ENCODE peak calls at places on chromosomes 13 and 19, in nine cellular contexts. G, W, Z, O, L, N, S, R and E are unnamed samples. For H3K36me3, the result is how much of the 10 kb centered on the place peaks cover.

GRCh38 chr19:50242586-50242985 is 39.2 kb downstream of the MYH14 start:
- DNase-seq in R (no peak), L (no peak), N (no peak), O (no peak), Z (no peak), W (peak), G (no peak), S (no peak), E (no peak)

GRCh38 chr19:12801466-12802266 is at the start of the genes PRDX2 and THSD8:
- DNase-seq in R (peak), L (peak), O (peak), W (peak), G (peak), Z (peak), S (peak), N (no peak), E (peak)

GRCh38 chr19:16225279-16226183 is 27.8 kb downstream of the AP1M1 start:
- DNase-seq in W (no peak), Z (no peak), R (no peak), G (no peak), N (no peak), L (no peak), S (no peak), O (no peak), E (no peak)

GRCh38 chr13:112670864-112671263 is 19.0 kb upstream of the ATP11A start:
- DNase-seq in R (no peak), G (no peak), S (no peak), Z (no peak), O (no peak), N (no peak), W (no peak), L (no peak), E (no peak)

GRCh38 chr19:49362926-49363264 is 679 bp upstream of the TEAD2 start:
- DNase-seq in Z (peak), G (peak), N (no peak), O (peak), R (no peak), W (peak), L (no peak), S (peak), E (peak)

GRCh38 chr19:41321204-41321599 is 11.2 kb downstream of the CCDC97 start:
- DNase-seq in L (no peak), W (no peak), Z (no peak), S (no peak), O (no peak), R (no peak), G (no peak), N (no peak), E (no peak)

GRCh38 chr19:584240-585001 is 5.3 kb upstream of the HCN2 start:
- DNase-seq in L (peak), R (peak), S (peak), W (peak), G (peak), Z (peak), O (no peak), N (no peak), E (peak)

GRCh38 chr13:25608181-25608580 is 236.4 kb downstream of the ATP8A2 start:
- DNase-seq in S (no peak), W (no peak), O (no peak), N (no peak), R (no peak), Z (no peak), G (no peak), L (no peak), E (no peak)

GRCh38 chr13:100125946-100126345 is 37.1 kb downstream of the PCCA start:
- DNase-seq in L (no peak), N (no peak), G (no peak), Z (no peak), O (no peak), R (no peak), W (no peak), S (no peak), E (no peak)

GRCh38 chr13:40391788-40392187 is 274.7 kb downstream of the FOXO1 start:
- DNase-seq in G (no peak), S (no peak), R (no peak), Z (no peak), L (no peak), N (no peak), O (no peak), W (no peak), E (no peak)

GRCh38 chr13:29589967-29590366 is 5.5 kb downstream of the SLC7A1 start:
- DNase-seq in O (no peak), W (no peak), G (no peak), Z (no peak), R (no peak), S (no peak), L (no peak), N (no peak), E (no peak)

GRCh38 chr19:10404888-10405808 is 1.8 kb upstream of the CDC37 start:
- DNase-seq in Z (no peak), G (no peak), N (no peak), S (no peak), R (peak), L (no peak), O (no peak), W (no peak), E (no peak)

GRCh38 chr13:51764184-51765141 is 39.5 kb downstream of the DHRS12 start:
- DNase-seq in Z (no peak), G (peak), N (peak), R (peak), W (peak), S (peak), L (peak), O (peak), E (peak)

GRCh38 chr13:30818323-30818960 is 83.1 kb downstream of the ALOX5AP start:
- DNase-seq in N (no peak), S (no peak), G (no peak), R (no peak), L (no peak), O (no peak), W (peak), Z (no peak), E (no peak)

GRCh38 chr19:38667552-38668205 is 20.2 kb downstream of the ACTN4 start:
- DNase-seq in L (no peak), W (no peak), O (no peak), S (no peak), G (no peak), R (no peak), Z (no peak), N (no peak), E (no peak)

GRCh38 chr13:39016789-39017188 is 21.1 kb downstream of the PROSER1 start:
- DNase-seq in W (peak), Z (no peak), R (no peak), O (no peak), N (no peak), S (peak), L (no peak), G (no peak), E (no peak)

GRCh38 chr13:32010137-32010536 is 21.4 kb upstream of the FRY start:
- DNase-seq in G (no peak), Z (no peak), W (no peak), R (no peak), O (no peak), S (no peak), N (no peak), L (no peak), E (no peak)

GRCh38 chr19:14418743-14419037 is 451 bp downstream of the DDX39A start:
- DNase-seq in W (no peak), R (no peak), G (no peak), L (no peak), N (no peak), S (no peak), O (no peak), Z (no peak), E (no peak)

GRCh38 chr13:113796211-113796875 is 37.3 kb downstream of the TMEM255B start:
- DNase-seq in O (no peak), W (no peak), S (no peak), R (no peak), L (no peak), N (no peak), G (no peak), Z (no peak), E (no peak)

GRCh38 chr13:95656386-95657015 is 12.0 kb upstream of the DZIP1 start:
- DNase-seq in N (no peak), G (no peak), W (peak), S (no peak), O (no peak), R (no peak), Z (no peak), L (no peak), E (no peak)

GRCh38 chr13:48231948-48232347 is 1.1 kb upstream of the ITM2B start:
- DNase-seq in N (no peak), Z (no peak), S (no peak), R (no peak), L (no peak), O (no peak), G (no peak), W (no peak), E (no peak)

GRCh38 chr19:38665950-38666661 is 18.7 kb downstream of the ACTN4 start:
- DNase-seq in R (no peak), W (peak), L (no peak), N (no peak), O (peak), Z (peak), G (peak), S (peak), E (peak)

GRCh38 chr19:54425382-54425723 is 10.1 kb downstream of the TTYH1 start:
- DNase-seq in Z (no peak), G (no peak), O (no peak), S (no peak), W (no peak), R (no peak), L (no peak), N (no peak), E (no peak)

GRCh38 chr13:35818577-35819165 is 312.5 kb downstream of the DCLK1 start:
- DNase-seq in G (no peak), Z (no peak), R (no peak), W (peak), S (no peak), L (no peak), O (no peak), N (no peak), E (no peak)

GRCh38 chr19:2042485-2043268 is 8.4 kb downstream of the MKNK2 start:
- DNase-seq in S (peak), Z (peak), N (no peak), G (no peak), W (peak), R (no peak), O (no peak), L (no peak), E (peak)
- H3K4me3 ChIP-seq in S (peak), Z (peak), N (peak), G (no peak), W (peak), R (peak), O (peak), L (peak), E (no peak)

DNA sequence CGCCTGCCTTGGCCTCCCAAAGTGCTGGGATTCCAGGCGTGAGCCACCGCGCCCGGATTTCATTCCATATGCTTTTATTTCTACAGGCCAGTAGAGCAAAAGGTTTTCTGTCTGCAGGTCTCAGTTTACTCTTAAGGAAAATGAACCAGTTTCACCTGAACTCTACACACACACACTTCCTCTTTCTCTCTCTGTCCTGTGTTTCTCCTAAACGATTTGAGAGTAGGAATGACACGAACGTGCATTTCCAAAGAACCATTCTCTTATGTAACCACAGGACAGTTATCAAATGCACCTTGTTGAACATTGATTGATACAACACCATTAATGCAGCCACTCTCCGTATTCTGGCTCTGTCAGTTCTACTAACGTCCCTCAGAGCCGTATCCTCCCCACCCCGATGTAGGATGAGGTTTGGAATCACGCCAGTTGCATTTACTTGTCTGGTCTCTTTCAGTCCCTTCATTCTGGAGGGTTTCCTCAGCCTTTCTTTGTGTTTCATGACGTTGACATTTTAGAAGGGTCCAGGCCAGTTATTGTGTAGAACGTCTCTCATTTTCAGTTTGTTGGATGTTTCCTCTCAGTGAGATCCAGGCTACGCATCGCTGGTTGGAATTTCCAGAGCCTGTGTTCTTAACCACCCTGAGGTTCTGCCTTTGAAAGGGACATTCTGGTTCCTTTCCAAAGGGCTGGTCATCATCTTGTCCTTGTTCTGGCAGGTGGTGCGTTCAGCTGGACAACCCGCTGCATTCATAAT is 36.0 kb downstream of the BICRA start:
- DNase-seq in N (no peak), Z (no peak), S (no peak), L (no peak), R (no peak), G (no peak), W (no peak), O (no peak), E (no peak)
- H3K27ac ChIP-seq in N (no peak), Z (no peak), S (peak), L (no peak), R (no peak), G (no peak), W (peak), O (peak), E (peak)

DNA sequence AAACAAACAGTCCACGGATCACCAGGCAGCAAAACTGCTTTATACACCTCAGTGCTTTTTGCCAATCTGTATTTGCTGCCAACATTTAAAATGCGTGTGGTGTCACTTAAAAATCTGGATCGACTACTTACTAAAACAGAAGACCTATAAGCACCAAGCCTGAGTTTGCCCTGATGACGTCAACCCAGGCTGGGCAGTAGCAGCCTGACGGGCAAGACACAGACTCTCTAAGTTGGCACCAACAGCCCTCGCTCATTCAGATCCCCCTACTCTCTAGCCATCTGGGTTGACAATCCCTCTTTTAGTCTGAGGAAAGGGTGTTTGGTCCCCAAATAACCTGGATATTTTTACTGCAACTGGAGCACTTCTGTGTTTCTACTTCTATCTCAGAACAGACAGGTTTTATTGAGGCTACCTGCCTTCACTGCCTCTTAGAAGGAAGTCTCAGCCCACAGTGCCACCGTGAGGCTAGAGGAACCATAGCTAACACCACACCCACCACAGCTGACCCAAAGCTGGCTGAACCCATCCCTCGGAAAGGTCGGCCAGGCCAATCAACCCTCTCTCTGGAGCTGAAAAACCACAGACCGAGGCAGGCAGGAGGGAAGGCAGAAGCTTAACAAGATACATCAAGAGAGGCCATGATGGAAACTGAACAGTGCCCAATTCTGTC is 6.9 kb downstream of the SUGP2 start:
- DNase-seq in Z (no peak), W (no peak), N (no peak), L (no peak), O (peak), R (no peak), S (no peak), G (peak), E (no peak)
- H3K36me3 ChIP-seq in Z (under half), W (half or more), N (half or more), L (under half), O (half or more), R (under half), S (under half), G (under half), E (half or more)

GRCh38 chr19:29515233-29515619 is 10.6 kb upstream of the VSTM2B start:
- DNase-seq in L (no peak), W (no peak), O (no peak), Z (no peak), R (no peak), N (no peak), S (no peak), G (no peak), E (no peak)
- H3K4me3 ChIP-seq in L (no peak), W (no peak), O (no peak), Z (no peak), R (no peak), N (no peak), S (no peak), G (no peak), E (no peak)

GRCh38 chr13:109344552-109345157 is 441.7 kb downstream of the IRS2 start:
- DNase-seq in G (no peak), R (no peak), L (no peak), S (no peak), W (peak), Z (no peak), N (no peak), O (no peak), E (no peak)

GRCh38 chr13:109351236-109351635 is 435.1 kb downstream of the IRS2 start:
- DNase-seq in R (no peak), L (no peak), O (no peak), W (no peak), S (no peak), Z (no peak), G (no peak), N (no peak), E (no peak)

GRCh38 chr13:109346060-109346459 is 440.3 kb downstream of the IRS2 start:
- DNase-seq in N (no peak), W (no peak), G (no peak), Z (no peak), O (no peak), R (no peak), L (no peak), S (no peak), E (no peak)

GRCh38 chr13:109345433-109345941 is 440.9 kb downstream of the IRS2 start:
- DNase-seq in L (no peak), R (no peak), Z (no peak), G (no peak), N (no peak), O (no peak), S (no peak), W (peak), E (no peak)

GRCh38 chr13:109348514-109349340 is 437.7 kb downstream of the IRS2 start:
- DNase-seq in G (no peak), L (no peak), W (peak), Z (no peak), O (no peak), S (no peak), R (no peak), N (no peak), E (no peak)
- H3K27ac ChIP-seq in G (no peak), L (no peak), W (no peak), Z (no peak), O (no peak), S (no peak), R (no peak), N (no peak), E (no peak)